ENCODE peak calls at places on chromosome 20, in seven cellular contexts. One of them, this sample, is unnamed.
A peak's percentile ranks its signal among the peaks of the same experiment; 100 is the strongest.

GRCh38 chr20:44031001-44031574 is 116.4 kb downstream of the TOX2 start:
- DNase-seq in H1: no peak
- DNase-seq in mammary epithelial cell: no peak
- DNase-seq in EL: no peak
- DNase-seq in anterior cingulate cortex: no peak
- DNase-seq in epithelial cell of prostate: no peak
- DNase-seq in stimulated activated CD4-positive, alpha-beta T cell treated with anti-CD3 and anti-CD28 coated beads, Interleukin-2, amount 100 ng/mL, for 48 hours: no peak
- DNase-seq in this sample: no peak

GRCh38 chr20:22425344-22426295 is 158.8 kb downstream of the FOXA2 start:
- DNase-seq in H1: no peak
- DNase-seq in mammary epithelial cell: no peak
- DNase-seq in EL: no peak
- DNase-seq in anterior cingulate cortex: no peak
- DNase-seq in epithelial cell of prostate: no peak
- DNase-seq in stimulated activated CD4-positive, alpha-beta T cell treated with anti-CD3 and anti-CD28 coated beads, Interleukin-2, amount 100 ng/mL, for 48 hours: no peak
- DNase-seq in this sample: no peak

GRCh38 chr20:17651761-17652388 is 30.2 kb downstream of the RRBP1 start:
- DNase-seq in H1: no peak
- DNase-seq in mammary epithelial cell: no peak
- DNase-seq in EL: no peak
- DNase-seq in anterior cingulate cortex: no peak
- DNase-seq in epithelial cell of prostate: no peak
- DNase-seq in stimulated activated CD4-positive, alpha-beta T cell treated with anti-CD3 and anti-CD28 coated beads, Interleukin-2, amount 100 ng/mL, for 48 hours: no peak
- DNase-seq in this sample: no peak

GRCh38 chr20:5230544-5230943 is 86.2 kb downstream of the PROKR2 start:
- DNase-seq in H1: no peak
- DNase-seq in mammary epithelial cell: no peak
- DNase-seq in EL: no peak
- DNase-seq in anterior cingulate cortex: no peak
- DNase-seq in epithelial cell of prostate: no peak
- DNase-seq in stimulated activated CD4-positive, alpha-beta T cell treated with anti-CD3 and anti-CD28 coated beads, Interleukin-2, amount 100 ng/mL, for 48 hours: no peak
- DNase-seq in this sample: no peak

GRCh38 chr20:37316775-37317170 is 27.3 kb downstream of the MANBAL start:
- DNase-seq in H1: no peak
- DNase-seq in mammary epithelial cell: no peak
- DNase-seq in EL: no peak
- DNase-seq in anterior cingulate cortex: no peak
- DNase-seq in epithelial cell of prostate: no peak
- DNase-seq in stimulated activated CD4-positive, alpha-beta T cell treated with anti-CD3 and anti-CD28 coated beads, Interleukin-2, amount 100 ng/mL, for 48 hours: no peak
- DNase-seq in this sample: no peak

GRCh38 chr20:58571942-58572666 is 56.9 kb upstream of the APCDD1L start:
- DNase-seq in H1: no peak
- DNase-seq in mammary epithelial cell: no peak
- DNase-seq in EL: peak; percentile 63
- DNase-seq in anterior cingulate cortex: no peak
- DNase-seq in epithelial cell of prostate: no peak
- DNase-seq in stimulated activated CD4-positive, alpha-beta T cell treated with anti-CD3 and anti-CD28 coated beads, Interleukin-2, amount 100 ng/mL, for 48 hours: no peak
- DNase-seq in this sample: peak; percentile 15

GRCh38 chr20:20677186-20677585 is 35.3 kb downstream of the RALGAPA2 start:
- DNase-seq in H1: no peak
- DNase-seq in mammary epithelial cell: peak; percentile 63
- DNase-seq in EL: no peak
- DNase-seq in anterior cingulate cortex: no peak
- DNase-seq in epithelial cell of prostate: no peak
- DNase-seq in stimulated activated CD4-positive, alpha-beta T cell treated with anti-CD3 and anti-CD28 coated beads, Interleukin-2, amount 100 ng/mL, for 48 hours: no peak
- DNase-seq in this sample: no peak

GRCh38 chr20:2688041-2688591 is 4.5 kb upstream of the EBF4 start:
- DNase-seq in H1: peak; percentile 77
- DNase-seq in mammary epithelial cell: no peak
- DNase-seq in EL: peak; percentile 47
- DNase-seq in anterior cingulate cortex: no peak
- DNase-seq in epithelial cell of prostate: no peak
- DNase-seq in stimulated activated CD4-positive, alpha-beta T cell treated with anti-CD3 and anti-CD28 coated beads, Interleukin-2, amount 100 ng/mL, for 48 hours: peak; percentile 71
- DNase-seq in this sample: no peak

GRCh38 chr20:20820104-20820503 is 107.7 kb upstream of the RALGAPA2 start:
- DNase-seq in H1: peak; percentile 69
- DNase-seq in mammary epithelial cell: no peak
- DNase-seq in EL: peak; percentile 5
- DNase-seq in anterior cingulate cortex: no peak
- DNase-seq in epithelial cell of prostate: no peak
- DNase-seq in stimulated activated CD4-positive, alpha-beta T cell treated with anti-CD3 and anti-CD28 coated beads, Interleukin-2, amount 100 ng/mL, for 48 hours: no peak
- DNase-seq in this sample: no peak

GRCh38 chr20:59518881-59519706 is 85.2 kb upstream of the PHACTR3 start:
- DNase-seq in H1: peak; percentile 62
- DNase-seq in mammary epithelial cell: peak; percentile 56
- DNase-seq in EL: peak; percentile 43
- DNase-seq in anterior cingulate cortex: no peak
- DNase-seq in epithelial cell of prostate: no peak
- DNase-seq in stimulated activated CD4-positive, alpha-beta T cell treated with anti-CD3 and anti-CD28 coated beads, Interleukin-2, amount 100 ng/mL, for 48 hours: peak; percentile 8
- DNase-seq in this sample: peak; percentile 12

GRCh38 chr20:14721926-14722325 is 384.5 kb upstream of the FLRT3 start:
- DNase-seq in H1: no peak
- DNase-seq in mammary epithelial cell: peak; percentile 17
- DNase-seq in EL: no peak
- DNase-seq in anterior cingulate cortex: no peak
- DNase-seq in epithelial cell of prostate: no peak
- DNase-seq in stimulated activated CD4-positive, alpha-beta T cell treated with anti-CD3 and anti-CD28 coated beads, Interleukin-2, amount 100 ng/mL, for 48 hours: no peak
- DNase-seq in this sample: peak; percentile 41

GRCh38 chr20:43968341-43968740 is 53.7 kb downstream of the TOX2 start:
- DNase-seq in H1: no peak
- DNase-seq in mammary epithelial cell: no peak
- DNase-seq in EL: no peak
- DNase-seq in anterior cingulate cortex: no peak
- DNase-seq in epithelial cell of prostate: no peak
- DNase-seq in stimulated activated CD4-positive, alpha-beta T cell treated with anti-CD3 and anti-CD28 coated beads, Interleukin-2, amount 100 ng/mL, for 48 hours: no peak
- DNase-seq in this sample: no peak

GRCh38 chr20:44648068-44648467 is 3.4 kb downstream of the ADA start:
- DNase-seq in H1: no peak
- DNase-seq in mammary epithelial cell: no peak
- DNase-seq in EL: no peak
- DNase-seq in anterior cingulate cortex: no peak
- DNase-seq in epithelial cell of prostate: no peak
- DNase-seq in stimulated activated CD4-positive, alpha-beta T cell treated with anti-CD3 and anti-CD28 coated beads, Interleukin-2, amount 100 ng/mL, for 48 hours: no peak
- DNase-seq in this sample: no peak

GRCh38 chr20:45629496-45630100 is at the start of gene WFDC10A:
- DNase-seq in H1: peak; percentile 65
- DNase-seq in mammary epithelial cell: peak; percentile 68
- DNase-seq in EL: peak; percentile 59
- DNase-seq in anterior cingulate cortex: no peak
- DNase-seq in epithelial cell of prostate: no peak
- DNase-seq in stimulated activated CD4-positive, alpha-beta T cell treated with anti-CD3 and anti-CD28 coated beads, Interleukin-2, amount 100 ng/mL, for 48 hours: peak; percentile 19
- DNase-seq in this sample: peak; percentile 48

GRCh38 chr20:19913927-19914614 is 103.1 kb upstream of the NAA20 start:
- DNase-seq in H1: no peak
- DNase-seq in mammary epithelial cell: peak; percentile 97
- DNase-seq in EL: no peak
- DNase-seq in anterior cingulate cortex: no peak
- DNase-seq in epithelial cell of prostate: peak; percentile 89
- DNase-seq in stimulated activated CD4-positive, alpha-beta T cell treated with anti-CD3 and anti-CD28 coated beads, Interleukin-2, amount 100 ng/mL, for 48 hours: no peak
- DNase-seq in this sample: no peak

GRCh38 chr20:4173142-4173541 is 157.8 kb upstream of the RNF24 start:
- DNase-seq in H1: no peak
- DNase-seq in mammary epithelial cell: no peak
- DNase-seq in EL: no peak
- DNase-seq in anterior cingulate cortex: no peak
- DNase-seq in epithelial cell of prostate: no peak
- DNase-seq in stimulated activated CD4-positive, alpha-beta T cell treated with anti-CD3 and anti-CD28 coated beads, Interleukin-2, amount 100 ng/mL, for 48 hours: no peak
- DNase-seq in this sample: no peak

GRCh38 chr20:7347409-7347808 is 579.9 kb downstream of the BMP2 start:
- DNase-seq in H1: no peak
- DNase-seq in mammary epithelial cell: peak; percentile 96
- DNase-seq in EL: no peak
- DNase-seq in anterior cingulate cortex: no peak
- DNase-seq in epithelial cell of prostate: peak; percentile 98
- DNase-seq in stimulated activated CD4-positive, alpha-beta T cell treated with anti-CD3 and anti-CD28 coated beads, Interleukin-2, amount 100 ng/mL, for 48 hours: no peak
- DNase-seq in this sample: no peak

GRCh38 chr20:62117658-62118057 is 4.6 kb upstream of the LSM14B start:
- DNase-seq in H1: no peak
- DNase-seq in mammary epithelial cell: no peak
- DNase-seq in EL: no peak
- DNase-seq in anterior cingulate cortex: no peak
- DNase-seq in epithelial cell of prostate: no peak
- DNase-seq in stimulated activated CD4-positive, alpha-beta T cell treated with anti-CD3 and anti-CD28 coated beads, Interleukin-2, amount 100 ng/mL, for 48 hours: no peak
- DNase-seq in this sample: no peak

GRCh38 chr20:19048898-19049889 is 163.2 kb upstream of the SLC24A3 start:
- DNase-seq in H1: no peak
- DNase-seq in mammary epithelial cell: no peak
- DNase-seq in EL: no peak
- DNase-seq in anterior cingulate cortex: no peak
- DNase-seq in epithelial cell of prostate: no peak
- DNase-seq in stimulated activated CD4-positive, alpha-beta T cell treated with anti-CD3 and anti-CD28 coated beads, Interleukin-2, amount 100 ng/mL, for 48 hours: no peak
- DNase-seq in this sample: no peak

GRCh38 chr20:38671186-38671585 is 53.1 kb upstream of the SLC32A1 start:
- DNase-seq in H1: no peak
- DNase-seq in mammary epithelial cell: no peak
- DNase-seq in EL: no peak
- DNase-seq in anterior cingulate cortex: no peak
- DNase-seq in epithelial cell of prostate: no peak
- DNase-seq in stimulated activated CD4-positive, alpha-beta T cell treated with anti-CD3 and anti-CD28 coated beads, Interleukin-2, amount 100 ng/mL, for 48 hours: no peak
- DNase-seq in this sample: no peak

GRCh38 chr20:61724376-61724775 is 341.3 kb downstream of the TAF4 start:
- DNase-seq in H1: peak; percentile 70
- DNase-seq in mammary epithelial cell: no peak
- DNase-seq in EL: peak; percentile 11
- DNase-seq in anterior cingulate cortex: no peak
- DNase-seq in epithelial cell of prostate: no peak
- DNase-seq in stimulated activated CD4-positive, alpha-beta T cell treated with anti-CD3 and anti-CD28 coated beads, Interleukin-2, amount 100 ng/mL, for 48 hours: no peak
- DNase-seq in this sample: no peak

GRCh38 chr20:44038681-44039123 is 124.0 kb downstream of the TOX2 start:
- DNase-seq in H1: peak; percentile 30
- DNase-seq in mammary epithelial cell: no peak
- DNase-seq in EL: no peak
- DNase-seq in anterior cingulate cortex: peak; percentile 65
- DNase-seq in epithelial cell of prostate: no peak
- DNase-seq in stimulated activated CD4-positive, alpha-beta T cell treated with anti-CD3 and anti-CD28 coated beads, Interleukin-2, amount 100 ng/mL, for 48 hours: no peak
- DNase-seq in this sample: no peak

GRCh38 chr20:57433658-57434389 is 42.6 kb downstream of the RBM38 start:
- DNase-seq in H1: no peak
- DNase-seq in mammary epithelial cell: no peak
- DNase-seq in EL: no peak
- DNase-seq in anterior cingulate cortex: no peak
- DNase-seq in epithelial cell of prostate: no peak
- DNase-seq in stimulated activated CD4-positive, alpha-beta T cell treated with anti-CD3 and anti-CD28 coated beads, Interleukin-2, amount 100 ng/mL, for 48 hours: no peak
- DNase-seq in this sample: no peak

GRCh38 chr20:62617711-62618483 is 24.4 kb upstream of the SLCO4A1 start:
- DNase-seq in H1: no peak
- DNase-seq in mammary epithelial cell: no peak
- DNase-seq in EL: no peak
- DNase-seq in anterior cingulate cortex: no peak
- DNase-seq in epithelial cell of prostate: no peak
- DNase-seq in stimulated activated CD4-positive, alpha-beta T cell treated with anti-CD3 and anti-CD28 coated beads, Interleukin-2, amount 100 ng/mL, for 48 hours: no peak
- DNase-seq in this sample: no peak

GRCh38 chr20:31644701-31645100 is 7.0 kb downstream of the COX4I2 start:
- DNase-seq in H1: no peak
- DNase-seq in mammary epithelial cell: no peak
- DNase-seq in EL: no peak
- DNase-seq in anterior cingulate cortex: no peak
- DNase-seq in epithelial cell of prostate: no peak
- DNase-seq in stimulated activated CD4-positive, alpha-beta T cell treated with anti-CD3 and anti-CD28 coated beads, Interleukin-2, amount 100 ng/mL, for 48 hours: no peak
- DNase-seq in this sample: no peak

GRCh38 chr20:50320910-50321796 is 130.5 kb downstream of the CEBPB start:
- DNase-seq in H1: peak; percentile 90
- DNase-seq in mammary epithelial cell: peak; percentile 99
- DNase-seq in EL: peak; percentile 96
- DNase-seq in anterior cingulate cortex: no peak
- DNase-seq in epithelial cell of prostate: peak; percentile 87
- DNase-seq in stimulated activated CD4-positive, alpha-beta T cell treated with anti-CD3 and anti-CD28 coated beads, Interleukin-2, amount 100 ng/mL, for 48 hours: no peak
- DNase-seq in this sample: peak; percentile 98

GRCh38 chr20:37988555-37988954 is 44.7 kb downstream of the TTI1 start:
- DNase-seq in H1: no peak
- DNase-seq in mammary epithelial cell: no peak
- DNase-seq in EL: no peak
- DNase-seq in anterior cingulate cortex: peak; percentile 24
- DNase-seq in epithelial cell of prostate: no peak
- DNase-seq in stimulated activated CD4-positive, alpha-beta T cell treated with anti-CD3 and anti-CD28 coated beads, Interleukin-2, amount 100 ng/mL, for 48 hours: no peak
- DNase-seq in this sample: no peak

GRCh38 chr20:35306931-35307517 is 14.8 kb upstream of the FAM83C start:
- DNase-seq in H1: peak; percentile 80
- DNase-seq in mammary epithelial cell: peak; percentile 63
- DNase-seq in EL: peak; percentile 91
- DNase-seq in anterior cingulate cortex: no peak
- DNase-seq in epithelial cell of prostate: no peak
- DNase-seq in stimulated activated CD4-positive, alpha-beta T cell treated with anti-CD3 and anti-CD28 coated beads, Interleukin-2, amount 100 ng/mL, for 48 hours: no peak
- DNase-seq in this sample: peak; percentile 86